ENCODE peak calls at places on chromosomes 7 and 10, in four cellular contexts. One of them, this sample, is unnamed.

GRCh38 chr10:129968937-129969527 is 5.0 kb upstream of the EBF3 start:
- DNase-seq in lower lobe of right lung: peak
- DNase-seq in upper lobe of right lung: no peak
- DNase-seq in retinal pigment epithelial cell: no peak
- DNase-seq in this sample: no peak

GRCh38 chr7:106182904-106183303 is 70.8 kb upstream of the SYPL1 start:
- DNase-seq in lower lobe of right lung: no peak
- DNase-seq in upper lobe of right lung: no peak
- DNase-seq in retinal pigment epithelial cell: no peak
- DNase-seq in this sample: no peak

GRCh38 chr10:660980-661890 is 28.2 kb downstream of the DIP2C start:
- DNase-seq in lower lobe of right lung: no peak
- DNase-seq in upper lobe of right lung: peak
- DNase-seq in retinal pigment epithelial cell: no peak
- DNase-seq in this sample: no peak

GRCh38 chr7:159167139-159167538 is 22.5 kb upstream of the VIPR2 start:
- DNase-seq in lower lobe of right lung: no peak
- DNase-seq in upper lobe of right lung: no peak
- DNase-seq in retinal pigment epithelial cell: no peak
- DNase-seq in this sample: no peak

GRCh38 chr10:112951349-112952281 is 1.6 kb downstream of the TCF7L2 start:
- DNase-seq in lower lobe of right lung: peak
- DNase-seq in upper lobe of right lung: peak
- DNase-seq in retinal pigment epithelial cell: no peak
- DNase-seq in this sample: no peak

GRCh38 chr10:77949167-77949566 is 22.6 kb upstream of the DLG5 start:
- DNase-seq in lower lobe of right lung: no peak
- DNase-seq in upper lobe of right lung: no peak
- DNase-seq in retinal pigment epithelial cell: peak
- DNase-seq in this sample: peak

GRCh38 chr10:93458821-93459257 is 23.3 kb downstream of the MYOF start:
- DNase-seq in lower lobe of right lung: peak
- DNase-seq in upper lobe of right lung: peak
- DNase-seq in retinal pigment epithelial cell: peak
- DNase-seq in this sample: peak

GRCh38 chr7:134108803-134109202 is 18.3 kb upstream of the LRGUK start:
- DNase-seq in lower lobe of right lung: no peak
- DNase-seq in upper lobe of right lung: no peak
- DNase-seq in retinal pigment epithelial cell: no peak
- DNase-seq in this sample: no peak

GRCh38 chr10:83222832-83223742 is 916.2 kb upstream of the GHITM start:
- DNase-seq in lower lobe of right lung: no peak
- DNase-seq in upper lobe of right lung: no peak
- DNase-seq in retinal pigment epithelial cell: no peak
- DNase-seq in this sample: no peak

GRCh38 chr10:68795886-68796532 is 31.3 kb upstream of the STOX1 start:
- DNase-seq in lower lobe of right lung: no peak
- DNase-seq in upper lobe of right lung: no peak
- DNase-seq in retinal pigment epithelial cell: no peak
- DNase-seq in this sample: no peak

GRCh38 chr7:111059826-111060225 is 31.1 kb upstream of the LRRN3 start:
- DNase-seq in lower lobe of right lung: no peak
- DNase-seq in upper lobe of right lung: no peak
- DNase-seq in retinal pigment epithelial cell: no peak
- DNase-seq in this sample: no peak

GRCh38 chr10:52526251-52526823 is 212.3 kb downstream of the DKK1 start:
- DNase-seq in lower lobe of right lung: no peak
- DNase-seq in upper lobe of right lung: no peak
- DNase-seq in retinal pigment epithelial cell: peak
- DNase-seq in this sample: no peak

GRCh38 chr7:34727464-34727995 is 69.5 kb downstream of the NPSR1 start:
- DNase-seq in lower lobe of right lung: no peak
- DNase-seq in upper lobe of right lung: no peak
- DNase-seq in retinal pigment epithelial cell: no peak
- DNase-seq in this sample: peak

GRCh38 chr7:121330053-121330833 is 1.4 kb downstream of the WNT16 start:
- DNase-seq in lower lobe of right lung: peak
- DNase-seq in upper lobe of right lung: no peak
- DNase-seq in retinal pigment epithelial cell: no peak
- DNase-seq in this sample: no peak
- H3K4me3 ChIP-seq in lower lobe of right lung: peak
- H3K4me3 ChIP-seq in upper lobe of right lung: peak
- H3K4me3 ChIP-seq in retinal pigment epithelial cell: peak
- H3K4me3 ChIP-seq in this sample: peak

DNA sequence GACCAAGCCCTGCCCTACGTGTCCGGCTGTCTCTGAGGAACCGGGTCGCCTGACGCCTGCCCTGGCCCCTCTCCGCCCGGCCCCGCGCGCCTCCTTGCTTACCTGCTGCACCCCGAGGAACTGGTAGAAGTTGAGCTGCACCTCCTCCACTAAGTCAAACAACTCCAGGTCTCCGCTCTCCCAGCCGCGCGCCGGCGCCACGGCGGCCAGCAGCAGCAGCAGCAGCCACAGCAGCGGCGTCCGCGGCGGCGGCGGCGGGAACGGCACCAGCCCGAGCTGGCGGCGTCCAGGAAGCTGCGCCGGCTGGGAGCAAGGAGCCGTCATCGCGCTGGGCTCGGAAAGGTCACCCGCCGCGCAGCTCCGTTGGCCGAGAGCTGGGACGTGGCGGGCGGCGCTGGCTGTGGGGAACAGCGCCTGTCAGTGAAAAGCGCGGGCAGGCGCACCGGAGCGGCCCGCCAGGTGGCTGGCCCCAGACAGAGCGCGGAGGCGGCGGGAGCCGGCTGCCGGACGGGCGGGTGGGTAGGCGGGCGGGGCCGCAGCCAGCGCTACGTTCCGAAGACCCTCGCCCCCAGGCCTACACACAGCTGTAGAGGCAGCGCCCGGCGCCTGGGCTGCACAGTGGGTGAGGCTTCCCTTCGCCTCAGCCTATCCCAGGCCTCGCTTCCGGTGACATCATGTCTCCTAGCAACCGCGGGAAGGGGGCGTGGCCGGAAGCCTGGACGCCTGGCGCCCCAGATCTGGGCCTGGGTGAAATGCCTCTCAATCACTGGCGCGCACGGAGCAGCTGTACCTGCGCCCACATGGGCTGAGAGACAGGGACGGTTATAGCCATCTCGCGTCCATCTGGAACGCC is at the start of gene DNAJC1:
- DNase-seq in lower lobe of right lung: peak
- DNase-seq in upper lobe of right lung: peak
- DNase-seq in retinal pigment epithelial cell: peak
- DNase-seq in this sample: peak
- TF ChIP-seq CTCF in lower lobe of right lung: no peak
- TF ChIP-seq CTCF in upper lobe of right lung: no peak
- TF ChIP-seq CTCF in retinal pigment epithelial cell: no peak
- TF ChIP-seq CTCF in this sample: no peak

GRCh38 chr10:12390733-12391132 is 41.4 kb downstream of the CAMK1D start:
- DNase-seq in lower lobe of right lung: no peak
- DNase-seq in upper lobe of right lung: no peak
- DNase-seq in retinal pigment epithelial cell: no peak
- DNase-seq in this sample: no peak

GRCh38 chr10:12387561-12388210 is 38.3 kb downstream of the CAMK1D start:
- DNase-seq in lower lobe of right lung: peak
- DNase-seq in upper lobe of right lung: no peak
- DNase-seq in retinal pigment epithelial cell: no peak
- DNase-seq in this sample: no peak

GRCh38 chr10:12391191-12391590 is 41.8 kb downstream of the CAMK1D start:
- DNase-seq in lower lobe of right lung: no peak
- DNase-seq in upper lobe of right lung: no peak
- DNase-seq in retinal pigment epithelial cell: no peak
- DNase-seq in this sample: no peak

GRCh38 chr10:12388671-12389070 is 39.3 kb downstream of the CAMK1D start:
- DNase-seq in lower lobe of right lung: no peak
- DNase-seq in upper lobe of right lung: no peak
- DNase-seq in retinal pigment epithelial cell: no peak
- DNase-seq in this sample: no peak

DNA sequence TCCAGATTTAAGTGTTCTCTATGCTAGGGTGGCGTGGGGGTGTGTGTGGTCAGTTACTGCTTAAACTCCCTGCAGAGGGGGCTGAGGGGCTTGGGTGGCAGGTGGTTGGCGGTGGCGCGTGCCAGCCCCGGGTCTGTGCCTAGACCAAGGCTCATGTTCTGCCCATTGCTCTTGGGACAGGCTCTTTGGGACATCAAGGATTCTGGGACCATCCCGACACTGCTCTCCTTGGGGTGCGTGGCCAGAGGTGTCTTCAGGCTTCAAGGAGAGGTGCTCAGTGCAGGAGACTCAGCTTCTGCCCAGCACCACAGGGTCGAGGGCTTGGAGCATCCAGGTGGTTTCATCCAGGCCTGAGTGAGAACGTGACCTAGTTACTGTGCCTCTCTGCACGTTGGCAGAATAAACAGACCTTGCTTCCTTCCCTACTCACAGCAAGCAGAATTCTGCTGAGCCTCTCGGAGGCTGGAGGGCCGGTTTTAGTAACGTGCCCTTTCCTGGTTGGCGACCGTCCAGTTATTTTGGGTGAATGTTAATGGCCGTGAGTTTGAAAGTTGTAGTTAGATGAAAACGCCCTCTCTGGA is 39.9 kb downstream of the CAMK1D start:
- DNase-seq in lower lobe of right lung: peak
- DNase-seq in upper lobe of right lung: no peak
- DNase-seq in retinal pigment epithelial cell: no peak
- DNase-seq in this sample: no peak
- H3K4me3 ChIP-seq in lower lobe of right lung: no peak
- H3K4me3 ChIP-seq in upper lobe of right lung: no peak
- H3K4me3 ChIP-seq in retinal pigment epithelial cell: no peak
- H3K4me3 ChIP-seq in this sample: no peak

DNA sequence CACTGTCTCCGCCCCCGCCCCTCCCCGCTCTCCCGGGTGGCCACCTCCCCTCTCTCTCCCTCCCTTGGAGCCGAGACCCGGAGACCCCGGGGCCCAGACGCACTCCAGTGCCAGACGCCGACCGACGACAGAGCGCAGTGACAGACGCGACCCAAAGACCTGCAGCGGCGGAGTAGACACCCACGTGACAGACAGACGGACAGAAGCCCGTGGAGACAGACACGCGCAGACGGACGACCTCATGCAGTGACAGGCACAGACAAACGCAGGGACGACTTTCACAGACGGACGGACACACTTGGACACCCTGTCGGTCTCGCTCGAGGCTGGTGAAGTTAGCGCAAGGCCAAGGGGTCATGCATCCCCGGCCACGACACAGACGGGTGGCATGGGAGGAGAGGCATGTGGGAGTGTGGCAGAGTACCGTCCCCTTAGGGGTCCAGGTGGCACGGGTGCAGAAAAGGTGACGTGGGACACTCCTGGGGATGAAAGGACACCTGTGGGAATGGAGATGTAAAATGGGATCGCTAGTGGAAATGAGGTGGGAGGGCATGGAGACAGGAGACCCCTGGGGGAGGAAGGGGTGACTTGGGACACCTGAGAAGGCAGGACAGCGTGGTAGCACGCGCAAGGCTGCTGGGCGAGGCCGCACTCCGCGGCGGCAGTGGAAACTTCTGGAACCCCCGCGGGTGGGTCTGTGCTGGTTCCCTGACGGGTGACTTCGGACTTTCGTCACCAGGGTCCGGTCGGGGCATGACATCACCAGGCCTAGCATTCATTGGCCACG is 461 bp upstream of the ACHE start:
- DNase-seq in lower lobe of right lung: no peak
- DNase-seq in upper lobe of right lung: peak
- DNase-seq in retinal pigment epithelial cell: no peak
- DNase-seq in this sample: no peak
- TF ChIP-seq CTCF in lower lobe of right lung: no peak
- TF ChIP-seq CTCF in upper lobe of right lung: no peak
- TF ChIP-seq CTCF in retinal pigment epithelial cell: no peak
- TF ChIP-seq CTCF in this sample: no peak

DNA sequence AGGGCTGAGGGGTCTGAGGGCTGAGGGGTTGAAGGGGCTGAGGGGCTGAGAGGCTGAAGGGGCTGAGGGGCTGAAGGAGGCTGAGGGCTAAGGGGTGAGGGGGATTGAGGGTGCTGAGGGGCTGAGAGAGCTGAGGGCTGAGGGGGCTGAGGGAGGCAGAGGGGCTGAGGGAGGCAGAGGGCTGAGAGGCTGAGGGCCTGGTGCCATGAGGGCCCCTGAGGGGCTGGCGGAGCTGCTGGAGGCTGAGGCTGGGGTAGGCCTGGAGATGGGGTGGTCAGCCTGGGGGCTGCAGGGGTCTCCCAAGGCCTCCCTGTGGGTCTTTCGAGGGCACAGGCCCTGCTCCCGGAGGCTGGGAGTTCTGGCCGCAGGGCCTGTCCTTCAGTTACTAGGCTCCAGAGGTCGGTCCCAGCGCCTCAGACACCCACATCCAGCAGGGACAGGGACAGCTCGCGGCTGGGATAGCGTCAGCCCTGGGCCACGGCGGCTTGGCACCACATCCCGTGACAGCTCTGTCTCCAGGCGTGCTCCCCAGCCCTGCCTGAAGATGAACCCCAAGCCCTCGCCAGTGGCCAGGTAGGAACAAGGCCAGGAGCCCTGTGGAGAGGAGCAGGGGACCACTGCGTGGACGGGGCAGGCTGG is 16.9 kb downstream of the MYO1G start:
- DNase-seq in lower lobe of right lung: no peak
- DNase-seq in upper lobe of right lung: peak
- DNase-seq in retinal pigment epithelial cell: no peak
- DNase-seq in this sample: no peak
- H3K4me3 ChIP-seq in lower lobe of right lung: peak
- H3K4me3 ChIP-seq in upper lobe of right lung: no peak
- H3K4me3 ChIP-seq in retinal pigment epithelial cell: no peak
- H3K4me3 ChIP-seq in this sample: peak

GRCh38 chr7:75040512-75040911 is 33.1 kb downstream of the RCC1L start:
- DNase-seq in lower lobe of right lung: no peak
- DNase-seq in upper lobe of right lung: no peak
- DNase-seq in retinal pigment epithelial cell: no peak
- DNase-seq in this sample: no peak

GRCh38 chr7:75042299-75042698 is 31.3 kb downstream of the RCC1L start:
- DNase-seq in lower lobe of right lung: no peak
- DNase-seq in upper lobe of right lung: no peak
- DNase-seq in retinal pigment epithelial cell: no peak
- DNase-seq in this sample: no peak

GRCh38 chr7:75039166-75039565 is 34.4 kb downstream of the RCC1L start:
- DNase-seq in lower lobe of right lung: no peak
- DNase-seq in upper lobe of right lung: no peak
- DNase-seq in retinal pigment epithelial cell: no peak
- DNase-seq in this sample: no peak

GRCh38 chr7:75039709-75040108 is 33.9 kb downstream of the RCC1L start:
- DNase-seq in lower lobe of right lung: no peak
- DNase-seq in upper lobe of right lung: no peak
- DNase-seq in retinal pigment epithelial cell: no peak
- DNase-seq in this sample: no peak

GRCh38 chr7:75038508-75038907 is 35.1 kb downstream of the RCC1L start:
- DNase-seq in lower lobe of right lung: no peak
- DNase-seq in upper lobe of right lung: no peak
- DNase-seq in retinal pigment epithelial cell: no peak
- DNase-seq in this sample: no peak
- TF ChIP-seq CTCF in lower lobe of right lung: no peak
- TF ChIP-seq CTCF in upper lobe of right lung: no peak
- TF ChIP-seq CTCF in retinal pigment epithelial cell: no peak
- TF ChIP-seq CTCF in this sample: no peak

DNA sequence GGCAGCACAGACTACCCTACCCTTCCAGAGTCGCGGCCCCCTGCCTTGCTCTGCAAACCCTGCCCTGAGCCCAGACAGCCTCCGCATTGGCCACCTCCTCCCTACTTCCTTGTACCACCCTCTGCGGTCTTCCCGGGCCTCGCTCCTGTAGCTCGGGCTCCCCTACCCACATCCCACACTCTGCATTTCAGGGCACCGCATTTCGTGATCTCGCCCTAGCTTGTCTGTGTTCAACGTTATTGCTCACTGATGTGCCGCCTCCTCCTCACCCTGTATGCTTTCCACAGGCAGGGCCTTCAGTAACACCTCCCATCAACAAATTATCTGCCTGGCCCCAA is 6.6 kb downstream of the PDIA4 start:
- DNase-seq in lower lobe of right lung: no peak
- DNase-seq in upper lobe of right lung: no peak
- DNase-seq in retinal pigment epithelial cell: no peak
- DNase-seq in this sample: no peak
- H3K4me3 ChIP-seq in lower lobe of right lung: no peak
- H3K4me3 ChIP-seq in upper lobe of right lung: no peak
- H3K4me3 ChIP-seq in retinal pigment epithelial cell: no peak
- H3K4me3 ChIP-seq in this sample: no peak